ENCODE peak calls at places on chromosomes 3 and 15, in eight cellular contexts. E is CD4-positive, alpha-beta T cell; Y is WTC11; T is right lobe of liver; Z is HFFc6; W is psoas muscle; V is RWPE1; G is brain microvascular endothelial cell. C is an unnamed sample.

GRCh38 chr3:157423337-157423736 is 13.3 kb upstream of the PTX3 start:
- DNase-seq in E (no peak), Y (no peak), T (no peak), Z (peak; percentile 59), W (no peak), V (no peak), G (no peak), C (no peak)

GRCh38 chr15:25712961-25713355 is 150.2 kb downstream of the ATP10A start:
- DNase-seq in E (no peak), Y (no peak), T (no peak), Z (no peak), W (no peak), V (no peak), G (no peak), C (no peak)

GRCh38 chr3:138118863-138119766 is 3.7 kb upstream of the DZIP1L start:
- DNase-seq in E (peak; percentile 12), Y (peak; percentile 91), T (peak; percentile 69), Z (peak; percentile 61), W (peak; percentile 68), V (peak; percentile 79), G (peak; percentile 79), C (peak; percentile 10)

GRCh38 chr3:134663646-134664456 is 13.0 kb upstream of the KY start:
- DNase-seq in E (no peak), Y (no peak), T (no peak), Z (peak; percentile 33), W (peak; percentile 62), V (no peak), G (peak; percentile 52), C (no peak)

GRCh38 chr3:54999159-54999558 is 71.3 kb upstream of the LRTM1 start:
- DNase-seq in E (no peak), Y (no peak), T (no peak), Z (peak; percentile 76), W (no peak), V (peak; percentile 45), G (peak; percentile 88), C (no peak)

GRCh38 chr3:46707601-46708011 is 6.4 kb downstream of the TMIE start:
- DNase-seq in E (no peak), Y (no peak), T (peak; percentile 41), Z (no peak), W (no peak), V (no peak), G (no peak), C (no peak)

GRCh38 chr15:56770191-56770590 is 36.9 kb upstream of the ZNF280D start:
- DNase-seq in E (no peak), Y (no peak), T (no peak), Z (no peak), W (no peak), V (no peak), G (no peak), C (no peak)

GRCh38 chr3:21273256-21273999 is 477.6 kb downstream of the ZNF385D start:
- DNase-seq in E (no peak), Y (no peak), T (no peak), Z (peak; percentile 30), W (no peak), V (no peak), G (peak; percentile 15), C (no peak)

GRCh38 chr15:60941448-60941847 is 287.7 kb downstream of the RORA start:
- DNase-seq in E (no peak), Y (no peak), T (no peak), Z (peak; percentile 95), W (peak; percentile 22), V (peak; percentile 69), G (peak; percentile 11), C (no peak)

GRCh38 chr15:31606261-31606669 is 279.6 kb downstream of the KLF13 start:
- DNase-seq in E (no peak), Y (no peak), T (no peak), Z (peak; percentile 79), W (no peak), V (peak; percentile 64), G (peak; percentile 10), C (no peak)

GRCh38 chr15:31297880-31298456 is 28.7 kb upstream of the KLF13 start:
- DNase-seq in E (no peak), Y (no peak), T (peak; percentile 53), Z (no peak), W (no peak), V (no peak), G (no peak), C (no peak)

GRCh38 chr3:195071916-195072820 is 198.8 kb downstream of the XXYLT1 start:
- DNase-seq in E (no peak), Y (no peak), T (peak; percentile 36), Z (no peak), W (no peak), V (no peak), G (no peak), C (no peak)

GRCh38 chr3:195247086-195247862 is 23.7 kb downstream of the XXYLT1 start:
- DNase-seq in E (no peak), Y (no peak), T (no peak), Z (no peak), W (no peak), V (no peak), G (no peak), C (no peak)

GRCh38 chr3:53645754-53646153 is 151.3 kb downstream of the CACNA1D start:
- DNase-seq in E (no peak), Y (no peak), T (no peak), Z (no peak), W (peak; percentile 21), V (no peak), G (no peak), C (no peak)

GRCh38 chr3:53642211-53642610 is 147.8 kb downstream of the CACNA1D start:
- DNase-seq in E (no peak), Y (no peak), T (no peak), Z (no peak), W (no peak), V (no peak), G (no peak), C (no peak)

GRCh38 chr3:53646723-53647122 is 152.3 kb downstream of the CACNA1D start:
- DNase-seq in E (no peak), Y (no peak), T (no peak), Z (no peak), W (no peak), V (no peak), G (no peak), C (no peak)

GRCh38 chr3:53641397-53641796 is 147.0 kb downstream of the CACNA1D start:
- DNase-seq in E (no peak), Y (no peak), T (no peak), Z (no peak), W (no peak), V (no peak), G (no peak), C (no peak)

DNA sequence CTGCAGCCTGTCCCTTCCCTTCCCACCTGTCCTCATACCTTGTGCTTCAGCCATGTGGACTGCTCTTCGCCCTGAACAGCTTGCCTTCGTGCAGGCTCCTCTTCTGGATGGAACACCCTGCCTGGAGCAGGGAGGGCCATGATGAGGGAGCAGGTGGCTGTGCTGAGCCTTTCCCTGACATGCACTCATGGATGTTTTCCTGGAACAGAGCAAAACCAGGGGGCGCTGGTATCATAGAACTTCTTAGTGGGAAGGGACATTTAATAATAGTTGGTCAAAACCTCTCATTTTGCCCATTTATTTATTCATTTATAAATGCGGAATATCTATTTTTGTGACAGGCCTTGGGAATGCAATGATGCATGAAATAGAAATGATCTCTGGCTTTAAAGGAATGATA is 149.3 kb downstream of the CACNA1D start:
- DNase-seq in E (no peak), Y (peak; percentile 41), T (no peak), Z (no peak), W (no peak), V (no peak), G (no peak), C (no peak)
- TF ChIP-seq CTCF in E (no peak), Y (no peak), T (no peak), Z (no peak), W (no peak), V (no peak), G (no peak), C (no peak)

GRCh38 chr15:91857772-91858171 is 4.3 kb downstream of the SLCO3A1 start:
- DNase-seq in E (peak; percentile 45), Y (no peak), T (no peak), Z (no peak), W (no peak), V (no peak), G (no peak), C (peak; percentile 46)

GRCh38 chr15:91857224-91857585 is 3.7 kb downstream of the SLCO3A1 start:
- DNase-seq in E (no peak), Y (no peak), T (no peak), Z (no peak), W (no peak), V (no peak), G (no peak), C (no peak)

GRCh38 chr15:91853968-91854943 is 748 bp downstream of the SLCO3A1 start:
- DNase-seq in E (peak; percentile 12), Y (peak; percentile 53), T (peak; percentile 55), Z (no peak), W (peak; percentile 68), V (peak; percentile 49), G (no peak), C (no peak)

GRCh38 chr15:91855241-91855640 is 1.7 kb downstream of the SLCO3A1 start:
- DNase-seq in E (no peak), Y (no peak), T (no peak), Z (no peak), W (no peak), V (no peak), G (no peak), C (no peak)

DNA sequence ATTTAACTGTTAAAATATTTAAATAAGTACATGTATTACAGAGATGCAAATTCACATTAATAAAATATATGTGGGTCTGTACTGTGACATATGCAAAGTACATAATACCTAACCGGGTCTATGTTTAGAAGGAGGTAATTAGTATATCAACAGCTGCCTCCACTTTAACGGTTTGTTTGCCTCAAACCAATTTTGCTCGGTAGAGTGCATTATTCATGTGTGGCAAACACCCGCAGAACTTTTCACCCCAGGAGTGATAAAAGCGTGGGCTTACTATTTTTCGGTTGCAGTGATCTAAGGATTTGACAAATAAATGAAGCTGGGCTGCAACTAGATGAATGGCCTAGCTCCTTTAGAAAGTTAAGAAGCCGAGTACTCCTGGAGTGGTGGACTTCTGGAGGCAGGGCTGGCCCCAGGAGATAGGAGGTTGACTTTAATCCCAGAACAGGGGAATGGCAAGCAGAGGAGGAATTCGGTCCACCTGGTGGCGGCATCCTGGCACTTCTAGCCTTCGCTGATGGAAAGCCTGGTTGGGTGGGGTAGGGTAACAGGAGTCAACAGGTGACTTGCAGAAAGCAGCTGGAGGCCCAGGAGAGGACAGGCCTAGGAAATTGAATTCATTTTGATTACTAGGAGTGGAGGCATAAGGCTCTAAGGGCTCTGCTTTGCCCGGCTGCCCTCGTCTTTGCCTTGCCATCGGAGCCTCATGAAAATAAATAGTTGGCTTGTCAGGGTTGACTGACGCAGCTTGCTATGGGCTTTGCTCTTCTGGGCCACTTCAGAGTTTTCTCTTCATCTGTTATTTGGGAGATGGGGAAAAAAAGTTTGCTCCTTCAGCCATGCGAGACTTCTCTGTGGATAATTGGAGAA is 2.4 kb downstream of the SLCO3A1 start:
- DNase-seq in E (no peak), Y (peak; percentile 82), T (no peak), Z (no peak), W (no peak), V (peak; percentile 65), G (no peak), C (no peak)
- TF ChIP-seq CTCF in E (no peak), Y (peak; percentile 30), T (no peak), Z (peak; percentile 38), W (no peak), V (no peak), G (peak; percentile 43), C (no peak)

GRCh38 chr3:149527531-149528343 is 53.2 kb downstream of the TM4SF4 start:
- DNase-seq in E (no peak), Y (no peak), T (no peak), Z (no peak), W (no peak), V (no peak), G (no peak), C (no peak)
- TF ChIP-seq CTCF in E (no peak), Y (no peak), T (peak; percentile 21), Z (peak; percentile 11), W (peak; percentile 24), V (no peak), G (peak; percentile 62), C (no peak)

GRCh38 chr3:123444744-123445143 is 4.1 kb downstream of the ADCY5 start:
- DNase-seq in E (no peak), Y (no peak), T (no peak), Z (no peak), W (no peak), V (no peak), G (no peak), C (no peak)
- TF ChIP-seq CTCF in E (no peak), Y (no peak), T (no peak), Z (peak; percentile 12), W (no peak), V (no peak), G (peak; percentile 14), C (no peak)